ENCODE peak calls at places on chromosomes 12 and 14, in nine cellular contexts. G is A549, K is fibroblast of villous mesenchyme, E is epithelial cell of esophagus, V is GM12878, M is HCT116, S is cardiac fibroblast, P is fibroblast of pulmonary artery, L is SK-N-SH. B is an unnamed sample.

GRCh38 chr12:69509308-69509736 is 39.1 kb downstream of the FRS2 start:
- DNase-seq in S (peak; percentile 57), K (peak; percentile 52), P (peak; percentile 44), L (peak; percentile 40), V (no peak), G (no peak), M (no peak), E (no peak), B (peak; percentile 68)

GRCh38 chr14:64764641-64765520 is 60.7 kb downstream of the PLEKHG3 start:
- DNase-seq in V (no peak), G (peak; percentile 76), S (peak; percentile 71), K (peak; percentile 76), E (peak; percentile 63), M (peak; percentile 44), P (peak; percentile 80), L (peak; percentile 90), B (peak; percentile 73)

GRCh38 chr12:3098436-3098835 is 21.3 kb downstream of the TSPAN9 start:
- DNase-seq in M (no peak), P (no peak), K (no peak), G (no peak), L (no peak), S (peak; percentile 41), E (no peak), V (no peak), B (no peak)

GRCh38 chr12:11876301-11876700 is 194.4 kb upstream of the BCL2L14 start:
- DNase-seq in S (no peak), L (no peak), E (no peak), G (no peak), V (no peak), P (no peak), M (no peak), K (no peak), B (no peak)

GRCh38 chr12:14384783-14385638 is 19.5 kb downstream of the ATF7IP start:
- DNase-seq in M (peak; percentile 93), L (peak; percentile 60), S (peak; percentile 97), E (peak; percentile 94), V (peak; percentile 92), K (peak; percentile 94), G (peak; percentile 91), P (peak; percentile 97), B (peak; percentile 88)

GRCh38 chr14:71730471-71730870 is 201.8 kb upstream of the RGS6 start:
- DNase-seq in S (no peak), G (no peak), M (no peak), E (peak; percentile 64), K (no peak), P (no peak), V (no peak), L (no peak), B (peak; percentile 80)

GRCh38 chr12:57173089-57173488 is 25.7 kb upstream of the LRP1-AS start:
- DNase-seq in P (peak; percentile 24), L (peak; percentile 84), K (no peak), E (no peak), G (peak; percentile 47), S (no peak), M (no peak), V (no peak), B (no peak)

GRCh38 chr14:40280652-40281051 is 848.4 kb upstream of the FBXO33 start:
- DNase-seq in K (no peak), G (no peak), V (no peak), E (no peak), S (no peak), P (no peak), M (no peak), L (no peak), B (no peak)

GRCh38 chr14:106652494-106652893 is 1126.1 kb downstream of the TMEM121 start:
- DNase-seq in E (peak; percentile 22), V (peak; percentile 42), G (no peak), K (no peak), P (no peak), L (no peak), M (no peak), S (peak; percentile 16), B (no peak)

GRCh38 chr12:121861549-121862254 is 3.0 kb upstream of the HPD start:
- DNase-seq in E (no peak), K (peak; percentile 92), M (no peak), L (peak; percentile 60), S (no peak), P (no peak), V (no peak), G (no peak), B (peak; percentile 18)

GRCh38 chr12:121917950-121918678 is at the start of gene CFAP251:
- DNase-seq in M (peak; percentile 85), L (peak; percentile 34), G (no peak), V (peak; percentile 50), S (peak; percentile 65), K (no peak), P (peak; percentile 63), E (peak; percentile 89), B (peak; percentile 78)

GRCh38 chr12:24554612-24555300 is 394.1 kb downstream of the BCAT1 start:
- DNase-seq in V (no peak), E (no peak), S (no peak), L (no peak), G (no peak), K (no peak), M (no peak), P (no peak), B (no peak)

GRCh38 chr12:95882080-95882479 is 23.3 kb downstream of the SNRPF start:
- DNase-seq in S (peak; percentile 53), E (no peak), P (no peak), L (no peak), M (no peak), V (no peak), K (peak; percentile 49), G (no peak), B (peak; percentile 25)

GRCh38 chr14:36773136-36773540 is 111.5 kb downstream of the PAX9 start:
- DNase-seq in G (peak; percentile 66), P (peak; percentile 5), K (no peak), V (no peak), E (peak; percentile 86), L (no peak), M (peak; percentile 33), S (peak; percentile 47), B (peak; percentile 18)

GRCh38 chr12:111287125-111287900 is 81.6 kb downstream of the PHETA1 start:
- DNase-seq in G (no peak), V (no peak), E (no peak), S (no peak), L (no peak), M (no peak), P (no peak), K (no peak), B (no peak)

GRCh38 chr12:125549836-125550235 is 484.6 kb downstream of the AACS start:
- DNase-seq in P (no peak), L (no peak), M (no peak), E (no peak), K (no peak), V (no peak), G (peak; percentile 6), S (no peak), B (no peak)

GRCh38 chr14:24889843-24890242 is 160.1 kb downstream of the STXBP6 start:
- DNase-seq in P (no peak), S (no peak), V (no peak), L (no peak), M (no peak), E (no peak), G (no peak), K (no peak), B (peak; percentile 69)
- H3K4me3 ChIP-seq in P (no peak overlapping the region), S (no peak overlapping the region), V (no peak overlapping the region), L (no peak overlapping the region), M (no peak overlapping the region), E (no peak overlapping the region), G (no peak overlapping the region), K (no peak overlapping the region), B (no peak overlapping the region)

DNA sequence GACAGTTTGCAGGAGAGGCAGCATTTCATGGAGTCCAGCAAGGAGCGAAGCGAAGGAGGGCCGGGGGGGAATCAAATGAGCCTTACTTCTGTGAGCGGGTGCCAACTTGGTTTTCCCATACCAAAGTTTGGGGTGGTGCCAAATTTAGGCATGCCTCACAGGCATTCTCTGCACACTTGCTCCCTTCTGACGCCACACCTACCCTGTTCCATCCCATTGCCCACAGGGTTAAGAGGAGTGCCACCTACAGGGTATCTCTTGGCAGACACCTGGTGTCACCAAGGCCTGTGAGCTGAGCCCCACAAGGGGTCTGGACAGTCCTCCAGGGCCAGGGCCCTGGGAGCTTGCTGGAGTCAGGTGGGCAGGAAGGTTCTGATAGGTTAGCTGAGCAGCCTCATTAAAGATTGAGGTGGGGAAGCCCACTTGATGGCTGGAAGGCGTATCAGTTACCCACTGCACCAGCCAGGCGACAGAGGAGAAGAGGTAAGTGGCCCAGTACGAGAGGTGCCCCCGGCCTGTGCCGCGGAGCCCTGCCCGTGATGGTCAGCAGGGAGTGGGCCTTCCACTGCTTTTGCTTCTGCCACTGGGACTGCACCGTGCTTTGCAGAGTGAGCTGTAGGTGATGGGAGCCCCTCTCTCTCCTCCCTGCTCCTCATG is 45.2 kb downstream of the DEGS2 start:
- DNase-seq in E (no peak), K (no peak), G (no peak), V (no peak), S (no peak), L (no peak), P (no peak), M (no peak), B (no peak)
- TF ChIP-seq CTCF in E (no peak), K (no peak), G (no peak), V (no peak), S (no peak), L (no peak), P (no peak), M (no peak), B (no peak)

GRCh38 chr14:104359301-104359968 is 220.1 kb upstream of the C14orf180 start:
- DNase-seq in L (peak; percentile 28), P (no peak), K (no peak), S (no peak), M (no peak), G (no peak), E (no peak), V (no peak), B (no peak)
- H3K4me3 ChIP-seq in L (no peak overlapping the region), P (no peak overlapping the region), K (no peak overlapping the region), S (no peak overlapping the region), M (no peak overlapping the region), G (no peak overlapping the region), E (no peak overlapping the region), V (no peak overlapping the region), B (no peak overlapping the region)

GRCh38 chr12:120631097-120631496 is 9.3 kb upstream of the CABP1 start:
- DNase-seq in E (no peak), G (no peak), L (no peak), K (no peak), P (no peak), S (no peak), M (no peak), V (no peak), B (no peak)

GRCh38 chr12:120625557-120626419 is 14.6 kb upstream of the CABP1 start:
- DNase-seq in E (no peak), G (peak; percentile 89), M (peak; percentile 54), L (peak; percentile 55), K (no peak), V (peak; percentile 11), P (no peak), S (peak; percentile 31), B (no peak)

GRCh38 chr12:120630139-120630895 is 10.1 kb upstream of the CABP1 start:
- DNase-seq in M (no peak), V (no peak), S (no peak), P (no peak), E (no peak), K (no peak), G (no peak), L (peak; percentile 61), B (no peak)

DNA sequence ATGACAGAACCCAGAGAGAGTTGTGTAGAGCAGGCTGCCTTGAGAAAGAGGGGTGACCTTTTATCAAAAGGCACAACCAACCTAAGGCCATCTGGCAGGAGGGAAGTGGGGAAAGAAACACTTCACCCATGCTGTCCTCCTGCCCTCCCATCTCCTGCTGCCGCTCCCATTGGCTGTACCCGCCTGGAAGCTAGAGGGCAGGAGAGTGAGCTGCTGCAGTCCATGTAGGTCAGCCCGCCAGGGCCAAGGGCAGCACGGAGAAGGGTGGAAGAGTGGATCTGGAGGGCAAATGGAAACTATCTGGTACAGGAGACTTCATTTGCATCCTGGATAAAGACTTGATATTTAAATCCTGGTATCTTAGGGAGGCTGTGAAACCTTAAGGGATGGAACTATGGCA is 11.5 kb upstream of the CABP1 start:
- DNase-seq in K (no peak), E (no peak), P (no peak), S (no peak), L (peak; percentile 67), M (no peak), G (peak; percentile 41), V (no peak), B (no peak)
- TF ChIP-seq CTCF in K (no peak), E (no peak), P (peak; percentile 30), S (peak; percentile 9), L (no peak), M (peak; percentile 35), G (no peak), V (no peak), B (no peak)

B was measured in AG10803.